ENCODE peak calls at places on chromosomes 4 and X, in four cellular contexts. E, X, M and T are unnamed samples.
A peak's percentile ranks its signal among the peaks of the same experiment; 100 is the strongest.

GRCh38 chr4:137664055-137664405 is 131.7 kb upstream of the PCDH18 start:
- DNase-seq in M (no peak), E (no peak), X (no peak), T (no peak)

GRCh38 chrX:47562615-47563243 is 1.7 kb downstream of the ARAF start:
- DNase-seq in E (no peak), X (no peak), M (no peak), T (no peak)

GRCh38 chr4:17492058-17492741 is 19.7 kb downstream of the QDPR start:
- DNase-seq in M (no peak), E (no peak), X (peak; percentile 52), T (no peak)

GRCh38 chr4:168731006-168731636 is 234.3 kb downstream of the PALLD start:
- DNase-seq in E (no peak), M (no peak), X (no peak), T (no peak)

GRCh38 chr4:175614880-175615279 is 197.2 kb downstream of the GPM6A start:
- DNase-seq in M (no peak), X (no peak), E (no peak), T (no peak)

GRCh38 chr4:157768419-157768818 is 404.4 kb downstream of the GASK1B start:
- DNase-seq in M (no peak), X (peak; percentile 14), E (no peak), T (no peak)

GRCh38 chr4:56743550-56743949 is 62.5 kb upstream of the HOPX start:
- DNase-seq in X (peak; percentile 42), M (no peak), E (no peak), T (no peak)

GRCh38 chr4:26873391-26874026 is 12.9 kb downstream of the STIM2 start:
- DNase-seq in E (no peak), M (no peak), X (no peak), T (no peak)

GRCh38 chrX:120244735-120245498 is 5.7 kb upstream of the ZBTB33 start:
- DNase-seq in M (peak; percentile 63), E (peak; percentile 69), X (peak; percentile 54), T (peak; percentile 67)

GRCh38 chr4:159105761-159106243 is 2.9 kb downstream of the RAPGEF2 start:
- DNase-seq in M (no peak), E (peak; percentile 48), X (no peak), T (no peak)

GRCh38 chrX:108018659-108019381 is 26.0 kb upstream of the VSIG1 start:
- DNase-seq in M (no peak), X (no peak), E (no peak), T (no peak)

GRCh38 chrX:43595931-43596330 is 60.2 kb upstream of the MAOA start:
- DNase-seq in X (no peak), M (no peak), E (no peak), T (no peak)

GRCh38 chrX:129650183-129650689 is 4.5 kb downstream of the APLN start:
- DNase-seq in X (no peak), M (no peak), E (no peak), T (no peak)

GRCh38 chr4:17280266-17280665 is 231.6 kb downstream of the QDPR start:
- DNase-seq in E (no peak), X (no peak), M (no peak), T (no peak)

DNA sequence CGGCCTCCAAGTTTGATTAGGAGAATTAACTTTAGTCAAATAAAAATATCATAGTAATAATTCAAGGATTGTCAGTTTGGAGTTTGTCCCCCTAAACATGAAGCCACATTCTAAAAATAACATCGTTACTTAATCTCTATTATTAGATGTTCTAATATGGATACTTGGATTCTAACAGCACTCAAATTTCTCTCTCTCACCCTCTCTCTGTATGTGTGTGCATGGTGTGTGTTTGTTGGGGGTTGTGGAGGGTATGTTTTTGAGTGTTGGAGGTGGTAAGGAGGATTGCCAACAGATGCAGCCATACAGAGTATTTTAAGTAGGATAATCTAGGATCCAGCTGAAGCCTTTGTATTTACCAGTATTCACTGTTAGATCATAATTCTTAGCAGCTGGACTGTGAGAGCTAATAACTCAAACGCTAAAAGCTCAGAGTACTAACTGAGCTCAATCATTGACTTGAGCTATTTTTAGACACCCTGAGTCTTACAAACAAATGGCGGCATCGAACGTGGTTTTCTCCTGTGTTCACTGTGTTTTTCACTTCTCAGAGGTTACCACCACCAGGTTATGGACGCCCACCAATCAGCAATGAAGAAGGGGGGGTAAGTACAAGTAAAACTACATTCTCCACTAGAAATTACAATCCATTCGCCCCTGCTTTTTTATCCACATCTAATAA is 8.8 kb downstream of the ENAM start:
- DNase-seq in E (no peak), M (no peak), X (no peak), T (no peak)
- TF ChIP-seq TEAD4 in E (no peak), M (no peak), X (no peak), T (no peak)

GRCh38 chrX:37787353-37787869 is 7.6 kb downstream of the CYBB start:
- DNase-seq in E (no peak), M (no peak), X (no peak), T (no peak)
- TF ChIP-seq TEAD4 in E (no peak), M (no peak), X (no peak), T (no peak)

DNA sequence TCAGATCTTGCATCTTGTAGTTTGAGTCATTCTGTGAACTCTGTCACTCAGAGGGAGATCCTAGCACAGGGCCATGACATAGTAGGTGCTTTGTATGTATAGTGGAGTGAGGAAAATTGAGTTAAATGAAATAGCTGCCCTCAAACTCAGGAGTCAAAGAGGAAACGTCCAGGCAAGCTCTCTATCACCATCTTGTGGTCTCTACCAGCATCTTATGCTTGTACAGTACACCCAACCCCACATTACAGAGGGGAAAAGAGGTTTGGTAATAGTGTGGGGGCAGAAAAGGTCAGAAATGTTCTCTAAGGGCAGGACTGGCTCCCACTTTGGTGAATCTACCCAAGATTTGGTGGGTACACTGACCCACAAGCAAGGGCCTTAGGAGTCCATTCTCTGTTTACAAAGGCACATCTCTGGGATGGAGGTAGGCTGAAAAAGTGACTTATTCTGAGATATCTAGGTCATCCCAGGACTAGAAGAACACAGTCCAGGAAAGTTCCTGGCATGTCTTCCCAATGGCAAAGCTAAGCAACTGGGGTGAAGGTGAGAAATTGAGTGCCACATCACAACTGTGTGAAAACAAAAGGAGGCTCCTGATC is 131.8 kb downstream of the OR13H1 start:
- DNase-seq in X (peak; percentile 35), M (no peak), E (peak; percentile 32), T (no peak)
- TF ChIP-seq TEAD4 in X (no peak), M (no peak), E (no peak), T (no peak)

GRCh38 chr4:13627185-13627605 is 330 bp downstream of the BOD1L1 start:
- DNase-seq in E (no peak), X (no peak), M (no peak), T (peak; percentile 29)
- TF ChIP-seq TEAD4 in E (no peak), X (no peak), M (no peak), T (no peak)

DNA sequence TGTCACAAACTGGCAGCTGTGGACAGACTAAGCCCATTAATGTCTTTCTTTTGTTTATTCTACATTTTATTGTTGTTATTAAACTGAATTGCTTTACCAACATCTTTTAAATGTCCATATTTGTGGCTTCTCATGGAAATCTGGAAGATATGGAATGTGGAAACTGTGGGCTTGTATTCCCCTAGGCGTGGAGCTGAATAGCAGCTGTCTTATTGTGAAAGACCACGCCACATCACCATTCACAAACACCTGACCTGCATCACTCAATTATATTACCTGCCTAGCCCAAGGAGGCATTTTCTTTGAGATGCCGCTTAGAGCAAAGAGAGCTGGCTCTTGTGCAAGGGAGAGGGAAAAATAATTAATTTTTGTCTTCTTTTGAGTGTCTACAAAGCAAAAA is 96.9 kb upstream of the GPRIN3 start:
- DNase-seq in X (no peak), E (no peak), M (no peak), T (no peak)
- TF ChIP-seq TEAD4 in X (no peak), E (no peak), M (no peak), T (no peak)